ENCODE peak calls at places on chromosomes 1 and 21, in seven cellular contexts. G is SK-N-SH, C is K562, F is HepG2, D is GM12892, V is H1, X is GM12878. Z is an unnamed sample.

GRCh38 chr1:92842082-92843045 is 10.5 kb downstream of the RPL5 start:
- DNase-seq in F (no peak), V (no peak), G (no peak), D (no peak), X (no peak), C (no peak), Z (no peak)

GRCh38 chr21:39908265-39908923 is 41.2 kb downstream of the PCP4 start:
- DNase-seq in V (peak; percentile 52), X (no peak), F (no peak), D (no peak), G (no peak), C (no peak), Z (no peak)

GRCh38 chr1:229191066-229191674 is 79.7 kb upstream of the RAB4A start:
- DNase-seq in X (no peak), V (no peak), G (no peak), D (no peak), C (no peak), F (no peak), Z (no peak)

GRCh38 chr1:109787845-109788605 is 24.3 kb upstream of the EPS8L3 start:
- DNase-seq in C (no peak), X (no peak), G (peak; percentile 63), V (no peak), D (no peak), F (no peak), Z (no peak)

GRCh38 chr1:219040291-219040690 is 133.4 kb upstream of the LYPLAL1 start:
- DNase-seq in X (no peak), V (no peak), D (no peak), C (no peak), G (no peak), F (no peak), Z (no peak)

GRCh38 chr1:185337221-185337620 is 20.2 kb upstream of the IVNS1ABP start:
- DNase-seq in C (no peak), V (no peak), G (no peak), D (no peak), X (no peak), F (no peak), Z (no peak)

GRCh38 chr1:54851928-54852524 is 35.0 kb downstream of the DHCR24 start:
- DNase-seq in V (no peak), X (no peak), G (no peak), D (no peak), C (no peak), F (no peak), Z (no peak)

GRCh38 chr1:169090308-169090899 is 16.1 kb upstream of the ATP1B1 start:
- DNase-seq in X (no peak), V (no peak), G (no peak), D (no peak), C (no peak), F (no peak), Z (no peak)

GRCh38 chr1:39615086-39615662 is 24.3 kb downstream of the HEYL start:
- DNase-seq in D (no peak), C (no peak), F (no peak), X (no peak), G (no peak), V (no peak), Z (no peak)

GRCh38 chr1:110555807-110556470 is 37.0 kb upstream of the KCNA10 start:
- DNase-seq in X (no peak), F (no peak), V (no peak), D (no peak), C (no peak), G (peak; percentile 67), Z (no peak)

GRCh38 chr1:8858888-8859706 is 19.4 kb downstream of the ENO1 start:
- DNase-seq in G (peak; percentile 53), F (peak; percentile 60), D (no peak), X (no peak), V (no peak), C (peak; percentile 64), Z (no peak)

GRCh38 chr1:11334261-11334804 is 61.3 kb downstream of the UBIAD1 start:
- DNase-seq in V (no peak), D (no peak), X (no peak), C (no peak), F (no peak), G (no peak), Z (no peak)

GRCh38 chr1:196462101-196462500 is 146.1 kb downstream of the KCNT2 start:
- DNase-seq in F (no peak), X (no peak), D (no peak), C (no peak), G (no peak), V (no peak), Z (no peak)

GRCh38 chr1:156936191-156936590 is 15.8 kb downstream of the LRRC71 start:
- DNase-seq in X (no peak), V (no peak), D (no peak), F (no peak), G (no peak), C (no peak), Z (no peak)

GRCh38 chr1:32619701-32620485 is 30.5 kb downstream of the ZBTB8OS start:
- DNase-seq in C (no peak), X (peak; percentile 72), V (no peak), D (no peak), F (peak; percentile 11), G (no peak), Z (no peak)

GRCh38 chr1:224211262-224211962 is 28.4 kb downstream of the DEGS1 start:
- DNase-seq in C (no peak), F (peak; percentile 57), X (no peak), V (no peak), D (no peak), G (peak; percentile 62), Z (no peak)

GRCh38 chr1:54853096-54853792 is 33.8 kb downstream of the DHCR24 start:
- DNase-seq in D (no peak), V (no peak), F (no peak), C (no peak), G (no peak), X (no peak), Z (no peak)

GRCh38 chr1:200625381-200625824 is 4.9 kb upstream of the KIF14 start:
- DNase-seq in D (peak; percentile 17), G (no peak), C (no peak), F (no peak), V (no peak), X (peak; percentile 74), Z (no peak)

DNA sequence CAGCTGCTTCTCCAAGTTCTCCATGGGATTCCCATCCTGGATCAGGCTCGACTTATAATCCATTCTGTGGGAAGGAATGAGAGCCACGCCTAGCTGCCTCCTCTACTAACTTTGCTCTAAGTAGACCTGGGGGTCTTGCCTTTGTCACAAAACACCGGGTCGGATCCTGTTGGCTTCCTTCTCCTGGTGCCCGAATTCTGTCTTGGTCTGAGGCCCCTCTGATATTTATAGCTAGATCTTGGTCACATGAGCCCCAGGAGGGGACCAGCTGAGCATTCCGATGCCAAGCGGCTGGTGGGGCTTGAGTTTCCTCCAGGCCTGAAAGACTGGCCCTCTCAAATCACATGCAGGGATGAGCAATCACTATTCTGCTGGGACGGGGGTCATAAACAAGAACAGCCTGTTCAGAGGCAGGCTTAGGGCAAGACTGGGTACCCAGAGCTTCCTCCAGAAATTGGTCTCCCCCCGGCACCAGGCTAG is at the start of gene TRIM63:
- DNase-seq in V (no peak), X (no peak), C (no peak), D (no peak), G (no peak), F (no peak), Z (no peak)
- TF ChIP-seq TAF1 in V (no peak), X (no peak), C (no peak), D (no peak), G (no peak), F (no peak), Z (no peak)

GRCh38 chr1:59412705-59413326 is 115.9 kb downstream of the FGGY start:
- DNase-seq in D (no peak), X (no peak), V (no peak), C (no peak), F (no peak), G (no peak), Z (no peak)

GRCh38 chr1:59414406-59415133 is 117.7 kb downstream of the FGGY start:
- DNase-seq in G (no peak), X (no peak), D (no peak), F (no peak), V (no peak), C (no peak), Z (no peak)

GRCh38 chr1:59415286-59415850 is 118.5 kb downstream of the FGGY start:
- DNase-seq in X (no peak), F (no peak), C (no peak), V (no peak), G (no peak), D (no peak), Z (no peak)

GRCh38 chr1:59411147-59411546 is 114.3 kb downstream of the FGGY start:
- DNase-seq in C (no peak), D (no peak), F (no peak), X (no peak), V (no peak), G (no peak), Z (no peak)

DNA sequence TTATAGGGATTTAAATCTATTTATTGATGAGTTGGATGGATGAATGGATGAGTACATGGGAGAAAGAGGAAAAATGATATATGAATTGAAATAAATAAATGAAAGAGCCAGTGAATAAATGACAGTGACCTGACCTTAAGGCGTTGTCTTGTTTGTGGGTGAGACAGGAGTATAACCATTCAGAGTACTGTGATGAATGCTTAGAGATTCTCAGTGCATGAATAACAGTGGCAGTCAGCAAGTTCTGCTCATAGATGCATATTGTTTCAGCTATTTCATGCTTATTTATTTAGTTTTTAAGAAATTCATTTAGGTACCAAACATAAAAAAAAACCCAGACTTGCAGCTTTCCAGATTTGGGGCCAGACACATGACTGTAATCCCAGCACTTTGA is 116.4 kb downstream of the FGGY start:
- DNase-seq in F (no peak), G (no peak), X (no peak), V (no peak), C (no peak), D (no peak), Z (no peak)
- TF ChIP-seq TAF1 in F (no peak), G (no peak), X (no peak), V (no peak), C (no peak), D (no peak), Z (no peak)

GRCh38 chr1:68142461-68142860 is 89.9 kb downstream of the WLS start:
- DNase-seq in X (no peak), V (no peak), D (no peak), C (no peak), G (no peak), F (no peak), Z (no peak)

GRCh38 chr1:68141801-68142440 is 90.4 kb downstream of the WLS start:
- DNase-seq in V (no peak), G (no peak), D (no peak), F (no peak), X (no peak), C (no peak), Z (no peak)

GRCh38 chr1:68141079-68141800 is 90.8 kb upstream of the DIRAS3 start:
- DNase-seq in C (no peak), F (no peak), D (no peak), G (no peak), V (peak; percentile 52), X (no peak), Z (no peak)

GRCh38 chr1:68143633-68144032 is 88.7 kb downstream of the WLS start:
- DNase-seq in D (no peak), V (no peak), C (no peak), F (no peak), X (no peak), G (no peak), Z (no peak)

GRCh38 chr1:68140536-68140935 is 90.1 kb upstream of the DIRAS3 start:
- DNase-seq in X (no peak), C (no peak), D (no peak), G (no peak), V (no peak), F (no peak), Z (no peak)
- TF ChIP-seq TAF1 in X (no peak), C (no peak), D (no peak), G (no peak), V (no peak), F (no peak), Z (no peak)

GRCh38 chr1:160935527-160936258 is 18.9 kb downstream of the ITLN2 start:
- DNase-seq in C (no peak), V (no peak), F (no peak), D (no peak), X (no peak), G (no peak), Z (no peak)
- TF ChIP-seq TAF1 in C (no peak), V (no peak), F (no peak), D (no peak), X (no peak), G (no peak), Z (no peak)

Z was measured in GM12891.